ENCODE peak calls at places on chromosome 2, in seven cellular contexts. H is naive thymus-derived CD8-positive, alpha-beta T cell; U is suprapubic skin; C is progenitor cell of endocrine pancreas; N is MCF 10A; K is right atrium auricular region; S is right cardiac atrium. T is an unnamed sample.

GRCh38 chr2:205022751-205023150 is 477.5 kb downstream of the PARD3B start:
- DNase-seq in H (no peak), U (no peak), C (no peak), N (no peak), K (no peak), S (no peak), T (no peak)

GRCh38 chr2:203583696-203584095 is 48.6 kb upstream of the RAPH1 start:
- DNase-seq in H (no peak), U (no peak), C (no peak), N (peak), K (no peak), S (no peak), T (no peak)

GRCh38 chr2:50820176-50820575 is 211.8 kb downstream of the NRXN1 start:
- DNase-seq in H (no peak), U (no peak), C (no peak), N (no peak), K (no peak), S (no peak), T (no peak)

GRCh38 chr2:28470759-28471158 is 25.1 kb upstream of the PLB1 start:
- DNase-seq in H (no peak), U (no peak), C (no peak), N (peak), K (no peak), S (no peak), T (no peak)

GRCh38 chr2:239116456-239117246 is 268.8 kb downstream of the TWIST2 start:
- DNase-seq in H (no peak), U (no peak), C (no peak), N (peak), K (no peak), S (peak), T (no peak)

GRCh38 chr2:233011268-233012190 is 1.5 kb downstream of the NGEF start:
- DNase-seq in H (no peak), U (no peak), C (no peak), N (no peak), K (no peak), S (no peak), T (no peak)

GRCh38 chr2:241759091-241759807 is 17.4 kb upstream of the GAL3ST2 start:
- DNase-seq in H (no peak), U (no peak), C (no peak), N (no peak), K (no peak), S (no peak), T (no peak)

GRCh38 chr2:64866797-64867196 is 122.4 kb upstream of the SLC1A4 start:
- DNase-seq in H (no peak), U (peak), C (no peak), N (peak), K (no peak), S (peak), T (peak)

GRCh38 chr2:139201516-139201915 is 421.3 kb upstream of the NXPH2 start:
- DNase-seq in H (no peak), U (no peak), C (no peak), N (no peak), K (no peak), S (no peak), T (no peak)

GRCh38 chr2:106963156-106963555 is 77.2 kb upstream of the ST6GAL2 start:
- DNase-seq in H (no peak), U (no peak), C (no peak), N (no peak), K (no peak), S (no peak), T (no peak)

GRCh38 chr2:96877513-96878159 is 7.8 kb upstream of the SEMA4C start:
- DNase-seq in H (no peak), U (no peak), C (no peak), N (no peak), K (no peak), S (no peak), T (no peak)

GRCh38 chr2:50850290-50850969 is 181.5 kb downstream of the NRXN1 start:
- DNase-seq in H (no peak), U (no peak), C (no peak), N (no peak), K (no peak), S (no peak), T (no peak)

GRCh38 chr2:151649966-151650365 is 84.3 kb downstream of the NEB start:
- DNase-seq in H (no peak), U (no peak), C (no peak), N (no peak), K (no peak), S (no peak), T (no peak)

T was measured in amygdala.